ENCODE peak calls at places on chromosomes 5 and 9, in seven cellular contexts. K is Peyer's patch, T is spleen, W is kidney epithelial cell, Q is cardiac muscle cell, A is endodermal cell, M is GM20000. D is an unnamed sample.

GRCh38 chr5:157148734-157149615 is 6.3 kb upstream of the MED7 start:
- DNase-seq in T (no peak), W (no peak), K (peak), M (peak), Q (peak), A (peak), D (no peak)

GRCh38 chr5:154157483-154158378 is 32.8 kb upstream of the GALNT10 start:
- DNase-seq in K (no peak), T (no peak), W (no peak), Q (peak), A (peak), M (no peak), D (no peak)

GRCh38 chr5:76145945-76146344 is 62.8 kb downstream of the SV2C start:
- DNase-seq in Q (no peak), T (no peak), A (peak), M (no peak), K (peak), W (no peak), D (no peak)

GRCh38 chr5:157459715-157460599 is at the start of gene NIPAL4:
- DNase-seq in Q (no peak), M (peak), K (no peak), T (peak), A (peak), W (no peak), D (no peak)

GRCh38 chr9:98983295-98984268 is 39.9 kb downstream of the COL15A1 start:
- DNase-seq in M (no peak), K (no peak), T (no peak), W (peak), Q (peak), A (no peak), D (no peak)

GRCh38 chr5:158565017-158565789 is 534.5 kb downstream of the EBF1 start:
- DNase-seq in T (no peak), W (no peak), K (no peak), Q (no peak), M (peak), A (no peak), D (no peak)

GRCh38 chr9:137574192-137574591 is 4.5 kb downstream of the DPH7 start:
- DNase-seq in A (no peak), K (no peak), W (no peak), M (no peak), Q (no peak), T (no peak), D (no peak)

GRCh38 chr5:148791334-148791667 is 35.1 kb upstream of the ADRB2 start:
- DNase-seq in W (peak), T (no peak), M (peak), K (no peak), Q (no peak), A (no peak), D (no peak)

GRCh38 chr5:162128117-162128516 is 60.5 kb downstream of the GABRG2 start:
- DNase-seq in Q (no peak), M (no peak), A (peak), W (no peak), T (no peak), K (no peak), D (no peak)

GRCh38 chr5:149166128-149166527 is 24.8 kb downstream of the ABLIM3 start:
- DNase-seq in M (no peak), Q (no peak), T (no peak), W (no peak), K (no peak), A (no peak), D (no peak)

GRCh38 chr9:70065572-70065971 is 21.9 kb downstream of the MAMDC2 start:
- DNase-seq in Q (no peak), M (no peak), T (no peak), A (no peak), K (no peak), W (no peak), D (no peak)

GRCh38 chr5:158848634-158849033 is 251.1 kb downstream of the EBF1 start:
- DNase-seq in K (no peak), W (no peak), Q (no peak), A (no peak), T (no peak), M (peak), D (no peak)

GRCh38 chr5:114358329-114358728 is 3.5 kb upstream of the KCNN2 start:
- DNase-seq in W (no peak), M (no peak), T (no peak), Q (no peak), K (no peak), A (no peak), D (no peak)
- TF ChIP-seq CTCF in W (no peak), M (no peak), T (no peak), Q (no peak), K (no peak), A (peak), D (peak)

DNA sequence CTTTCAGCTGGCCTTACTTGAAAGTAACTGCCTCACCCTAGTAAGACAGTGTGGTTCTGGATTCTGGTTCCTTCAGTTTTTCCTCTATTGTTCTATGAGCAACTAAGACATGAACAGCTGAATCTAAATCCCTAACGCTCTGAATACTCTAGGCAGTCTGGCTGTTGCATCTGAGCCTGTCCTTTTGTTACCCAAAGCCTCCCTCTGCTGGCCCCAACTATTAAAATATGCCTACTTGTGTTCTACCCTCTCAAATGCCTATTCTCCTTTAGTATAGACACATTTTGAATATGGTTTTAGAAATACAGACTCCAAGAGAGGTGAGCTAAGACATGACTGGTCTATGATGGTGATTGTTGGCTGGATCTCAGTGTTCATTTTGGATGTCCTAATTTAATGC is 1203.6 kb upstream of the DMAC1 start:
- DNase-seq in W (no peak), M (no peak), T (no peak), A (peak), Q (peak), K (no peak), D (no peak)
- TF ChIP-seq CTCF in W (peak), M (no peak), T (no peak), A (peak), Q (no peak), K (no peak), D (peak)

DNA sequence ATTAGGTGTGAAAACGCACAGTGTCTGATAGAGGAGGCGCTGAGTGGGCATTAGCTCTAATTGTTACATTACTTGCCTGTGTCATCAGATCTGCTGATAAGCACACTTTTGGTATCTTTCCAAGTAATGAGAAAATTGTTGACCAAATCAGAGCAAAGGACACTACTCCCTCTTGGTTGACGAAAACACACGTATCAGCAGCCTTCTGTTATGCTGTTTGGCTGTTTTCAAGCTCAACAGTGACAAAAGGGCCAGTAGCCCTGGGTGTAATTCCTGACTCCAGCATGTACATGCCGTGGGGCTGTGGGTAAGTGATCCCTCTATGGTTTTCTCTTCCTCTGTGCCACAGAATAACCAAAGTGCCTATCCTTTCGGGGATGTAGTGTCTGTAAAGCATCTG is 151.4 kb downstream of the AUH start:
- DNase-seq in W (no peak), K (no peak), A (no peak), Q (no peak), T (no peak), M (no peak), D (no peak)
- TF ChIP-seq CTCF in W (no peak), K (no peak), A (no peak), Q (no peak), T (no peak), M (no peak), D (no peak)

DNA sequence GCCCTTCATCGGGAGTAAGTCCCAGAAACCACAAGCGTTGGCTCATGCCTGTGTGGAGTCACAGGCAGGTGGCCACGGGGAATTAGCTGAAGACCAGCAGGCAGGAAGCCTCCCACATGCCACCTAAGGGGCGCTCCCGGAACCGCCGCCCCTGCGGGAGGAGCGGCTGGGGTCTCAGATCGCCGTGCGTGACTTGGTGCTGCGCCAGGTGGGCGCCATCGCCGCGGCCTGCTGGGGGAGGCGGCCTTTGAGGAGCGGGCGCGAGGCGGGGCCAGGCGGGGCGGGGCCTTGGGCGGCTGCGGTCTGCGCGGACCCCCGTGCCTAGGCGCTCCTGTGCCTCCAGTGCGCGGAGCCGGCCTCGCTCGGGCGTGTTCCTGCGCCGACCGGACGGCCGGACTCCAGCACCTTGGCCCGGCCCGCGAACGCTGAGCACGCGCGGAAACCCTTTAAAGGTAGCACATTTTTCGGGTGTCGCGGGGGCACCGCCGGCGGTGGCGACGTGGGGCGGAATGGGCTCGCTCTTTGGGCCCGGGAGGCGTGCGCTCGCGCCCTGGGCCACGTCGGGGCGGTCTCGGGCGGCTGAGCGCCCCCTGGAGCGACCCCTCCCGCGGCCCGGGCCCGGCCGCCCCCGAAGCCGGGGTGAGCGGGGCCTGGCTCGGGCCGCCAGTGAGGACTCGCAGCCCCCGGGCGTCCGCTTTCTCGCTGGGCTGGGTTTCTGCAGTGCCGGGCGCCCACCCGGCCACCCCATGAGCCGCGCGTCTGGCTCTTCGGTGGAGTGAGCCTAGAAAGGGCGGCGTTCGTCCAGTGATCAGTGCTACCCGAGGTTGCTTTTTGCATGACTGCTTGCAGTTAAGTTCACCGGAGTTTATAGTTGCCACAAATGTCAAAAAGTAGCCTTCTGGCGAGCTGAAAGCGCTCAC is 24.5 kb downstream of the LECT2 start:
- DNase-seq in T (no peak), A (peak), Q (no peak), K (no peak), M (peak), W (no peak), D (no peak)
- TF ChIP-seq CTCF in T (no peak), A (peak), Q (no peak), K (no peak), M (no peak), W (peak), D (no peak)

DNA sequence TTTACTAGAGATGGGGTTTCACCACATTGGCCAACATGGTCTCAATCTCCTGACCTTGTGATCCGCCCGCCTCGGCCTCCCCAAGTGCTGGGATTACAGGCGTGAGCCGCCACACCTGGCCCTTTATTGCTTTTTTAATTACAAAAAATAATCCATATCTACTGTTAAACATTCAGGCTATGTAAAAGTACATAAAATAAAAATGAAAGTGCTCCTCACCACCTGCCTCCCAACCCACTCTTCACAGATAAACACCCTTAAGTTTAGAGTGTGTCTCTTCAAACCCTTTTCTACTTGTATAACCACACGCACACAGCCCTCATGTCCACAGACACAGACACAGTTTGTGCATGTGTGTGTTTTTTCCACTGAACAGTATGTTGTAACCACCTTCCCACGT is 16.7 kb downstream of the TSC1 start:
- DNase-seq in M (no peak), K (no peak), A (no peak), Q (no peak), W (no peak), T (no peak), D (no peak)
- TF ChIP-seq CTCF in M (no peak), K (no peak), A (no peak), Q (no peak), W (no peak), T (no peak), D (no peak)